ENCODE peak calls at places on chromosomes 7 and 10, in seven cellular contexts. T is AG09309; Z is fibroblast of villous mesenchyme; M is CD4-positive, alpha-beta T cell; N is RWPE2; R is mesothelial cell of epicardium; U is GM12865. V is an unnamed sample.

GRCh38 chr10:124912052-124912435 is 29.9 kb upstream of the ZRANB1 start:
- DNase-seq in T (no peak), M (no peak), R (peak; percentile 1), N (no peak), U (no peak), Z (no peak), V (no peak)

GRCh38 chr10:81216949-81217348 is 658.0 kb upstream of the NRG3 start:
- DNase-seq in T (no peak), R (no peak), N (no peak), Z (no peak), M (no peak), U (no peak), V (no peak)

GRCh38 chr10:87038786-87039185 is 18.7 kb downstream of the FAM25A start:
- DNase-seq in T (no peak), U (no peak), N (no peak), R (no peak), Z (no peak), M (no peak), V (no peak)

GRCh38 chr7:136878878-136879277 is 10.4 kb downstream of the CHRM2 start:
- DNase-seq in Z (no peak), M (no peak), R (no peak), U (no peak), N (no peak), T (no peak), V (no peak)

GRCh38 chr7:129271500-129272355 is 46.9 kb downstream of the AHCYL2 start:
- DNase-seq in Z (peak; percentile 69), M (peak; percentile 63), R (no peak), U (peak; percentile 85), T (no peak), N (no peak), V (no peak)

GRCh38 chr7:78924581-78924980 is 528.9 kb downstream of the MAGI2 start:
- DNase-seq in Z (peak; percentile 32), M (no peak), U (peak; percentile 1), N (no peak), T (peak; percentile 18), R (no peak), V (no peak)

GRCh38 chr7:138799336-138799965 is 1.5 kb upstream of the ATP6V0A4 start:
- DNase-seq in T (no peak), R (no peak), Z (no peak), M (no peak), N (no peak), U (no peak), V (no peak)

GRCh38 chr7:128135275-128136214 is 104.3 kb upstream of the LRRC4 start:
- DNase-seq in N (no peak), Z (peak; percentile 38), M (peak; percentile 30), T (no peak), U (peak; percentile 38), R (peak; percentile 79), V (no peak)

GRCh38 chr10:44983895-44984278 is 5.3 kb upstream of the DEPP1 start:
- DNase-seq in T (no peak), R (no peak), M (no peak), Z (no peak), U (no peak), N (no peak), V (peak; percentile 61)

GRCh38 chr10:59055046-59055445 is 121.4 kb upstream of the PHYHIPL start:
- DNase-seq in U (no peak), M (no peak), N (no peak), Z (no peak), R (no peak), T (no peak), V (no peak)

GRCh38 chr10:92238062-92238585 is 52.8 kb downstream of the CPEB3 start:
- DNase-seq in R (no peak), Z (no peak), N (no peak), U (no peak), M (no peak), T (no peak), V (no peak)

GRCh38 chr10:44860811-44861751 is 50.1 kb upstream of the TMEM72 start:
- DNase-seq in U (no peak), T (peak; percentile 80), Z (peak; percentile 75), M (no peak), R (no peak), N (no peak), V (peak; percentile 82)

GRCh38 chr10:96448021-96448457 is 65.7 kb downstream of the TLL2 start:
- DNase-seq in Z (no peak), T (no peak), M (no peak), N (no peak), R (no peak), U (peak; percentile 72), V (no peak)

GRCh38 chr7:139660317-139661042 is 117.3 kb downstream of the HIPK2 start:
- DNase-seq in R (no peak), M (no peak), U (no peak), Z (no peak), T (no peak), N (no peak), V (no peak)

GRCh38 chr7:2299853-2300512 is 14.3 kb downstream of the SNX8 start:
- DNase-seq in T (no peak), U (peak; percentile 60), N (no peak), M (no peak), Z (no peak), R (no peak), V (no peak)

GRCh38 chr7:137508437-137509175 is 165.1 kb upstream of the PTN start:
- DNase-seq in N (no peak), Z (peak; percentile 61), M (no peak), T (peak; percentile 33), U (no peak), R (no peak), V (no peak)

GRCh38 chr7:78499283-78499682 is 700.7 kb downstream of the PHTF2 start:
- DNase-seq in Z (no peak), N (no peak), R (no peak), T (no peak), M (no peak), U (no peak), V (no peak)

GRCh38 chr10:29811751-29812427 is 177.1 kb upstream of the SVIL start:
- DNase-seq in Z (peak; percentile 98), U (no peak), N (no peak), T (peak; percentile 95), M (no peak), R (peak; percentile 63), V (peak; percentile 90)

GRCh38 chr7:29179110-29179509 is 15.5 kb upstream of the CHN2 start:
- DNase-seq in R (no peak), M (no peak), N (no peak), U (no peak), T (no peak), Z (no peak), V (no peak)

GRCh38 chr7:89687266-89687665 is 467.0 kb upstream of the STEAP1 start:
- DNase-seq in T (no peak), N (no peak), R (no peak), Z (no peak), M (no peak), U (no peak), V (no peak)

GRCh38 chr7:46576950-46577349 is 655.9 kb upstream of the IGFBP3 start:
- DNase-seq in T (no peak), N (no peak), Z (peak; percentile 79), M (no peak), U (no peak), R (no peak), V (no peak)

GRCh38 chr10:29470355-29470705 is 164.4 kb downstream of the SVIL start:
- DNase-seq in T (no peak), R (no peak), N (no peak), M (no peak), Z (no peak), U (no peak), V (no peak)

GRCh38 chr10:28049286-28049685 is 50.4 kb upstream of the ODAD2 start:
- DNase-seq in R (no peak), M (no peak), T (no peak), N (no peak), Z (no peak), U (no peak), V (no peak)

GRCh38 chr10:35058134-35058533 is 32.0 kb downstream of the CUL2 start:
- DNase-seq in R (no peak), U (peak; percentile 16), N (no peak), T (peak; percentile 78), Z (peak; percentile 95), M (no peak), V (no peak)

GRCh38 chr10:79093658-79094411 is 25.1 kb downstream of the ZMIZ1 start:
- DNase-seq in M (no peak), Z (peak; percentile 84), T (no peak), N (no peak), R (no peak), U (peak; percentile 62), V (peak; percentile 86)

GRCh38 chr7:90599892-90600555 is 3.9 kb downstream of the CDK14 start:
- DNase-seq in R (no peak), U (no peak), N (no peak), Z (peak; percentile 18), T (no peak), M (no peak), V (no peak)

GRCh38 chr10:100506596-100507356 is 12.9 kb downstream of the SEC31B start:
- DNase-seq in U (no peak), Z (peak; percentile 44), T (peak; percentile 37), R (no peak), M (no peak), N (no peak), V (no peak)

GRCh38 chr7:98992076-98992475 is 113.7 kb downstream of the TRRAP start:
- DNase-seq in Z (no peak), M (no peak), U (no peak), R (no peak), N (no peak), T (no peak), V (no peak)
- TF ChIP-seq CTCF in Z (no peak), M (no peak), U (no peak), R (no peak), N (no peak), T (no peak), V (no peak)

DNA sequence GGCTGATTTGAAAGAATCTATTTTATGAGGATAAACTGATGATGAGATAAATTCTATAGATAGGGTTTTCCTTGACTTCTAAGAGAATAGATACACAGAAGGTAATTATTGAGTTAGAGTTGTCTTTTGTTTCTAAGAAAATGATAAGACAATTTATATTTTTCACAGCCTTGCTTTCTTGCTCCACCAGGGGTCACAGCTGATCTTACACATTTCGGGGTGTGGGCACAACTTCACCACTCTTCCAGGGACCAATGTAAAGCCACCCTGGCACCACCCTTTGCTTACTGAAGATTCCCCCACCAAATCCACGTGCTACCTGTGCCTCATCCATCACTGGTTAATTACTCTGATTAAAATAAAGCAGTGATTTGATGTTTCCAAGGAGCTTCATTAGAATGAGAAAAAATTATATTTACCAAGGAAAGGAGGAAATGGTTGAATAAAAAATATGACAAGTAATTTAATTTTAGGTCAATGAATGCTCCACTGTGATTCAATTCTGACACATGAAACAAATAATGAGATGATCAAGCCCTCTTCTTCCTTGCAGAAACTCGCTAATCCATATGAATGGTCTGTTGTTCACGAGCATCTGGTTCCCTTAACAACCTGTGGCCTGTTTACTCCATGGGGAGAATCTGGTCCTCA is 177.3 kb upstream of the TNS3 start:
- DNase-seq in U (no peak), T (no peak), M (no peak), N (no peak), Z (no peak), R (no peak), V (no peak)
- TF ChIP-seq CTCF in U (no peak), T (peak; percentile 7), M (no peak), N (peak; percentile 54), Z (peak; percentile 36), R (peak; percentile 21), V (no peak)

GRCh38 chr10:15220426-15220825 is 51.9 kb upstream of the NMT2 start:
- DNase-seq in Z (no peak), U (no peak), N (no peak), M (no peak), T (no peak), R (no peak), V (no peak)
- TF ChIP-seq CTCF in Z (no peak), U (no peak), N (no peak), M (no peak), T (no peak), R (no peak), V (no peak)

GRCh38 chr7:24133691-24134090 is 150.3 kb upstream of the NPY start:
- DNase-seq in M (no peak), T (no peak), R (no peak), U (peak; percentile 51), Z (no peak), N (no peak), V (no peak)
- TF ChIP-seq CTCF in M (no peak), T (no peak), R (no peak), U (no peak), Z (no peak), N (no peak), V (no peak)